ENCODE peak calls at places on chromosome 1, in seven cellular contexts. A is ovary, D is IMR-90, O is prostate gland, V is brain microvascular endothelial cell, P is A549, R is HCT116. C is an unnamed sample.

GRCh38 chr1:53592521-53592982 is 133.4 kb downstream of the DMRTB1 start:
- DNase-seq in A (peak), D (peak), O (peak), V (peak), P (peak), R (no peak), C (no peak)

GRCh38 chr1:210937846-210938245 is 196.1 kb downstream of the KCNH1 start:
- DNase-seq in A (no peak), D (no peak), O (no peak), V (no peak), P (no peak), R (no peak), C (no peak)

GRCh38 chr1:224333939-224334701 is 4.1 kb upstream of the NVL start:
- DNase-seq in A (no peak), D (peak), O (no peak), V (peak), P (no peak), R (no peak), C (no peak)

GRCh38 chr1:190478193-190479007 is 736 bp upstream of the BRINP3 start:
- DNase-seq in A (peak), D (peak), O (peak), V (no peak), P (peak), R (peak), C (peak)

GRCh38 chr1:179228783-179229213 is 679 bp downstream of the ABL2 start:
- DNase-seq in A (peak), D (peak), O (peak), V (no peak), P (peak), R (no peak), C (peak)

GRCh38 chr1:160777486-160778089 is 18.4 kb upstream of the LY9 start:
- DNase-seq in A (no peak), D (no peak), O (peak), V (no peak), P (peak), R (peak), C (no peak)

GRCh38 chr1:234515411-234515810 is 36.4 kb upstream of the TARBP1 start:
- DNase-seq in A (no peak), D (peak), O (no peak), V (peak), P (peak), R (no peak), C (no peak)

GRCh38 chr1:41484881-41485280 is 398 bp upstream of the EDN2 start:
- DNase-seq in A (no peak), D (no peak), O (no peak), V (no peak), P (no peak), R (no peak), C (no peak)

GRCh38 chr1:114088392-114089299 is 65.0 kb downstream of the SYT6 start:
- DNase-seq in A (no peak), D (no peak), O (no peak), V (no peak), P (no peak), R (no peak), C (no peak)
- H3K27ac ChIP-seq in A (no peak), D (no peak), O (no peak), V (no peak), P (no peak), R (no peak), C (no peak)

DNA sequence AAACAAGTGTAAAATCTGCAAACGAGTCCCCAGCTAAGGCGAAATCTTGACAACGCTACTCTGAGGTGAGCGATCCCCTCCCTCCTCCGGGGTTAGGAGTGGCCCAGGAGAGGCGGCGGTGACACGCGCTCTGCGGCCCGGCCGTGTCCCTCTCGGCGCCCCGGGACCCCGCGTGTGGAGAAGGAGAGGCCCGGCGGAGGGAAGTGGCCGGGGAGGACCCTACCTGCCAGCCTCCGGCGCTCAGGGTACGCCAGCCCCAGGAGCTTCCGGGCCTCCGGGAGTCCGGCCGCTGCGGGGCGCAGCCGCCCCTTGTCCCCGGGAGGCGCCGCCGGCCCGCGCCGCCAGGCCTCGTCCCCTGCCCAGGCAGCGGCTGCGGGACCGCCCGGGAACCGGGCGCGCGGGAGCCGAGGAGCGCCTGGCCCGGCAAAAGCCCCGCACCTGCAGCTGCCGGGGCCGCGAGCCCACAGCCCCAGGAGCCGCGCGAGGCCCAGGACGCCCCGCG is 543 bp downstream of the ABCB10 start:
- DNase-seq in A (peak), D (no peak), O (peak), V (no peak), P (peak), R (no peak), C (peak)
- TF ChIP-seq CTCF in A (no peak), D (peak), O (no peak), V (peak), P (no peak), R (no peak), C (no peak)

DNA sequence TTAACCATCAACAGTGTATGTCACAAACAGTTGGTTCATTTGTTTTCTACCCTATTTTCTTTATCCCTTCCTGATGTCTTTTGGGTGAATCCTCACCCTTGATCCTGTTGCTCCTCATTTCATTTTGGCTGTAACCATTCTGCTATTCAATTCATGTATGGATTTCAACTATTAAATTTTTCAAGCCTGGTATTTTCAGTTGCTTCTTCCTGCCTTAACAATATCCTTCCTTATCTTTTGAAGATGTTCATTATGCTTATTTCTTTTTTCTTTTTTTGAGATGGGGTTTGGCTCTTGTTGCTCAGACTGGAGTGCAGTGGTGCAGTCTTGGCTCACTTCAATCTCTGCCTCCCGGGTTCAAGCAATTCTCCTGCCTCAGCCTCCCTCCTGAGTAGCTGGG is 2.8 kb upstream of the RNU5D-1 start:
- DNase-seq in A (no peak), D (no peak), O (no peak), V (no peak), P (no peak), R (no peak), C (no peak)
- H3K27ac ChIP-seq in A (no peak), D (no peak), O (no peak), V (no peak), P (no peak), R (no peak), C (no peak)

GRCh38 chr1:182809414-182809957 is 19.9 kb downstream of the NPL start:
- DNase-seq in A (no peak), D (no peak), O (no peak), V (no peak), P (no peak), R (no peak), C (no peak)

GRCh38 chr1:182802006-182802798 is 12.6 kb downstream of the NPL start:
- DNase-seq in A (no peak), D (no peak), O (peak), V (no peak), P (no peak), R (no peak), C (peak)

GRCh38 chr1:182807907-182808306 is 18.3 kb downstream of the NPL start:
- DNase-seq in A (no peak), D (no peak), O (no peak), V (no peak), P (no peak), R (no peak), C (no peak)

GRCh38 chr1:182803846-182804245 is 14.3 kb downstream of the NPL start:
- DNase-seq in A (no peak), D (no peak), O (no peak), V (no peak), P (no peak), R (no peak), C (peak)

GRCh38 chr1:182806015-182806678 is 16.6 kb downstream of the NPL start:
- DNase-seq in A (no peak), D (no peak), O (no peak), V (no peak), P (no peak), R (peak), C (no peak)
- TF ChIP-seq CTCF in A (no peak), D (no peak), O (no peak), V (no peak), P (no peak), R (peak), C (no peak)

GRCh38 chr1:19072285-19072981 is 116.0 kb upstream of the IFFO2 start:
- DNase-seq in A (no peak), D (no peak), O (no peak), V (no peak), P (no peak), R (no peak), C (no peak)

GRCh38 chr1:19074902-19075721 is 118.6 kb upstream of the IFFO2 start:
- DNase-seq in A (no peak), D (no peak), O (peak), V (no peak), P (no peak), R (no peak), C (peak)

GRCh38 chr1:19074361-19074901 is 118.0 kb upstream of the IFFO2 start:
- DNase-seq in A (no peak), D (no peak), O (no peak), V (no peak), P (no peak), R (no peak), C (no peak)

GRCh38 chr1:19071674-19072281 is 115.3 kb upstream of the IFFO2 start:
- DNase-seq in A (no peak), D (no peak), O (peak), V (no peak), P (no peak), R (no peak), C (no peak)

DNA sequence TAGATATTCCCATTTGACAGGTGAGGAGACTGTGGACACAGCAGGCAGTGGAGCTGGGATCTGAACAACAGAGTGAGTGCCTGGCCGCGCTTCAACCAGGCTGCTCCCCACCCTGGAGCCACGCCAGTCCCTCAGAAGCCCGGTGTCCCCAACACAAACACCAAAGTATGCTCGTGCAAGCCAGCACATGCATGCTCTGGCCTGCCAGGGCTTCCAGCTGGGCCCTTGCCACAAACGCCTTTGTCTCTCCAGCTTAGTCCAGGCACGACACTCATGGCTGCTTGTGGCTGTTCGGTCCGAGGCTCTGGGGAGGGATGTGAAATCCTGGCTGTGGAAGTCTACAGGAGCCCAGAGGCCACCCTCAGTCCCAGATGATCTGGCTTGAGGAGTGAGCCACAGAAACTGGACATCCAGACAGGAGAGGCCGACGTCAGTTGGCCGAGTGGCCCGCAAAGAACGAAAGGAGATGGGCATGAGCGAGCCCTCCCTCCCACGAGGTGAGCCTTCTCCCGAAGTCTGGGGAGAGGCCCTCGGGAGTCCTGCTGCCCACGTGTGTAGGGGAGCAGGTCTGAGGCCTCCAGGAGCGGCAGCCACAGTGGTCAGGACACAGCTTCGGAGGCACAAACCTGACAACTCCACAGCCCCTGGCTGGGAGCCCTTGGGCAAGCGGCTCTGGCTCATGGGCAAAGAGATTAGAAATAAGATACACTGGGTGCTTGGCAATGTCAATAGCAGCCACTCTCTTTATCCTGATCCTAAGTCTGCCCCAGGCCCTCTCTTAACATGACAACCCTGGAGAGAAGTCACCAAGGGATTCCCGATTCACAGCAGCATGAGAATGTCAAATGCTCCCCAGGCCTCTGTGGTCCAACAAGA is 117.1 kb upstream of the IFFO2 start:
- DNase-seq in A (no peak), D (no peak), O (peak), V (no peak), P (no peak), R (no peak), C (peak)
- H3K27ac ChIP-seq in A (no peak), D (no peak), O (peak), V (no peak), P (no peak), R (no peak), C (peak)

GRCh38 chr1:96236156-96236739 is 485.3 kb upstream of the PTBP2 start:
- DNase-seq in A (no peak), D (peak), O (peak), V (peak), P (peak), R (peak), C (peak)
- TF ChIP-seq CTCF in A (peak), D (peak), O (peak), V (peak), P (peak), R (peak), C (peak)

DNA sequence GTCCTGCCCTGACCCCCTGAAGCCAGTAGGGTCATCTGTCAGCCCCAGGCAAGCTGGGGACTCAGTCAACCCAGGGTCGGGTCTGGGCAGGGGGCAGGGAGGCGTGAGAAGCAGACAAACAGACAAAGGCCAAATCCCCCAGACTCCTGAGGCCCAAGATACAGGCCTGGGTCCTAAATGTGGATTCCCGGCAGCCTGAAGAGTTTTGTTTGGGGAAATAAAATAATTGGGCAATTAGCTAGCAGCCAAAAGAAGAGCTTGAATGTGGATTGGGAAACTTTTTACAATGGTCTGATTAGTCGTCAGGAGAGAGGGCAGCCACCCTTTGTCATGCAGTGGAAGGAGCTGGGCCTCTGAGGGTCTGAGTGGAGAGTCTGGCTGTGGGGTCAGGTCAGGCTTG is 4.5 kb upstream of the LEFTY2 start:
- DNase-seq in A (no peak), D (no peak), O (no peak), V (no peak), P (no peak), R (no peak), C (no peak)
- H3K27ac ChIP-seq in A (no peak), D (no peak), O (no peak), V (no peak), P (no peak), R (no peak), C (no peak)